ENCODE peak calls at places on chromosomes 12 and 14, in seven cellular contexts. I is K562, D is HCT116, L is HepG2, C is H1, J is GM12878, O is SK-N-SH. W is an unnamed sample.

GRCh38 chr12:118126119-118126757 is 9.7 kb upstream of the PEBP1 start:
- DNase-seq in I (no peak), D (no peak), L (peak), C (no peak), J (no peak), O (no peak), W (no peak)

GRCh38 chr14:30225171-30225570 is 297.5 kb upstream of the PRKD1 start:
- DNase-seq in I (no peak), D (no peak), L (no peak), C (no peak), J (no peak), O (no peak), W (no peak)

GRCh38 chr12:109518820-109519665 is 41.6 kb downstream of the UBE3B start:
- DNase-seq in I (peak), D (peak), L (peak), C (peak), J (no peak), O (peak), W (peak)

GRCh38 chr12:104315326-104316224 is 12.0 kb downstream of the EID3 start:
- DNase-seq in I (no peak), D (no peak), L (no peak), C (no peak), J (no peak), O (no peak), W (no peak)

GRCh38 chr14:33700052-33700451 is 250.8 kb downstream of the EGLN3 start:
- DNase-seq in I (no peak), D (no peak), L (no peak), C (no peak), J (no peak), O (no peak), W (no peak)

GRCh38 chr14:32211068-32211404 is 8.0 kb upstream of the RNU6-8 start:
- DNase-seq in I (no peak), D (peak), L (no peak), C (no peak), J (no peak), O (no peak), W (no peak)

GRCh38 chr12:64682572-64683277 is 72.4 kb downstream of the RASSF3 start:
- DNase-seq in I (no peak), D (no peak), L (no peak), C (no peak), J (no peak), O (peak), W (no peak)

GRCh38 chr14:101400815-101401214 is 160.5 kb upstream of the DIO3 start:
- DNase-seq in I (no peak), D (no peak), L (no peak), C (no peak), J (no peak), O (no peak), W (peak)

GRCh38 chr14:37709419-37710195 is 114.2 kb downstream of the TTC6 start:
- DNase-seq in I (peak), D (peak), L (peak), C (no peak), J (no peak), O (no peak), W (peak)

GRCh38 chr14:104792101-104792884 is 3.3 kb downstream of the AKT1 start:
- DNase-seq in I (no peak), D (no peak), L (no peak), C (no peak), J (no peak), O (no peak), W (no peak)

GRCh38 chr12:27272375-27273028 is 28.4 kb downstream of the STK38L start:
- DNase-seq in I (no peak), D (no peak), L (peak), C (no peak), J (no peak), O (no peak), W (no peak)

GRCh38 chr14:102095871-102096568 is 9.2 kb upstream of the HSP90AA1 start:
- DNase-seq in I (peak), D (no peak), L (no peak), C (peak), J (no peak), O (peak), W (peak)

GRCh38 chr12:126708492-126708896 is 1558.5 kb upstream of the TMEM132C start:
- DNase-seq in I (no peak), D (no peak), L (no peak), C (no peak), J (no peak), O (peak), W (no peak)
- TF ChIP-seq JUND in I (no peak), D (no peak), L (no peak), C (no peak), J (no peak), O (peak), W (no peak)

DNA sequence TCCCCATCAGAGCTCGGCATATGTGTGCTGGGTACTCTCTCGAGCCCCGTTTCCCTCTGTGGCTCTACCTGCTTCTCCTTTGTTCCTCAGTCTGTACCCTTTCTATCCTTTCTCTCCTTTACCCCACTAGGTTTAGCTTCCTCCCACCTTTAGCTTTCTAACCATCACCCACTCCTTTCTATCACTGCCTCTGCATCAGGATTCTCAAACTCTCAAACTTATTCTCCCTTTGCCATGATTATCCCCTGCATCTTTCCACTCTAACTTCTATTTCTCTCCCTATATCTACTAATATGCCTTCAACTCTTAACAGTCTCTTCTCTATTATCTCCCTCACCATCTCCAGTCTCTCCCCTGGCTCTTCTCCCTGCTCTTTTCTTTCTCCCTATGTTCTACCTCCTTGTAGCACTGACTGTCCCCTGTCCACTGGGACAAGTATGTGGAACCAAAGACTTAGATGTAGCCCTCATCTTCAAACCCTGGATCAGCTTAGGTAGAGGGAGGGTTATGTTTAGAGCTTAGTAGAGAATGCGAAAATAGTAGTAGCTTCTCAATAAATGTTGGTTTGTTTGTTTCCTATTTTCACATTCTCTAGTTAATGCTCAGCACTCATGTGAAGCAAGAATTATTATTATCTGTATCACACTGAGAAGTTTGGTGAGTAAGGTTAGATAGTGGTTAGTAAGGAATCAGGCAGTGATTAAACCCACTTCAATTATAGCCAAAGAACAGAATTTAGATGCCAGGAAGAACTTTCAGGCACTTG is 3.4 kb downstream of the GDF11 start:
- DNase-seq in I (no peak), D (no peak), L (no peak), C (no peak), J (no peak), O (no peak), W (no peak)
- TF ChIP-seq JUND in I (no peak), D (no peak), L (no peak), C (no peak), J (no peak), O (no peak), W (no peak)

DNA sequence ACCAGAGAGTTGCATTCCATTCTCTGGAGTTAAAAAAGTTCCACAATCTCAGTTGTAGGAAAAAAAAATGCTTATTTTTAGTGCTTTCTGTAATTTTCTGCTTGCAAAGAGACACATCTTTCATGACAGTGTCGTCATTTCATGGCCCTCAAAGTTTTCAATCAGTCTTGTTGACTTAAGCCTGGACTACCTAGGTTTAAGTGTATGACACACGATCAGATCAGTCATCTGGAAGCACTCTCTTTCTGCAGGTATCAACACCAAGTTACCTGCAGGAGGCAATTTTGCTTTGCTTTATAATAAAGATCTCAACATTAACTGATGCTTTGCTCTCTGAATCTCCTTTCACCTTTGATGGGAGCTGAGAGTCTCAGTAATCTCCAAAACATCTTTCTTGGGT is 251.6 kb downstream of the BCAT1 start:
- DNase-seq in I (no peak), D (no peak), L (no peak), C (no peak), J (no peak), O (no peak), W (no peak)
- TF ChIP-seq JUND in I (no peak), D (no peak), L (no peak), C (no peak), J (no peak), O (no peak), W (no peak)

DNA sequence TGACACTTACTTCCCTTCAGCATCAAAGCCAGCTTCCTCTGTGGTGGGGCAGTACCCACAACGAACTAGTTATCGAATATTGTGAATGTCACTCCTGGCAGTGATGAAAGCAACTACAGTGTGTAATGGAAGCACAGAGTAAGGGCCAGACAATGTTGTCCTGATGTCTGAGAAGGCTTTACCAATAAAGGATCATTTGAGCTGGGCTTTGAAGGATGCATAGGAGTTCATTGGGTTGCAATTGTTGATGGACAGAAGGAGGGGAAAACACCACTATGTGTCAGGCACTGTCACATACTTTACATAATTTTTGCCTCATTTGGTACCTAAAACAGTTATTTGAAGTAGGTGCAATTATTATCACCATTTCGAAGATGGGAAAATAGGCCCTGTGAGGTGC is 44.1 kb upstream of the HSPB8 start:
- DNase-seq in I (no peak), D (no peak), L (no peak), C (no peak), J (no peak), O (no peak), W (no peak)
- TF ChIP-seq JUND in I (no peak), D (no peak), L (no peak), C (no peak), J (no peak), O (no peak), W (no peak)

DNA sequence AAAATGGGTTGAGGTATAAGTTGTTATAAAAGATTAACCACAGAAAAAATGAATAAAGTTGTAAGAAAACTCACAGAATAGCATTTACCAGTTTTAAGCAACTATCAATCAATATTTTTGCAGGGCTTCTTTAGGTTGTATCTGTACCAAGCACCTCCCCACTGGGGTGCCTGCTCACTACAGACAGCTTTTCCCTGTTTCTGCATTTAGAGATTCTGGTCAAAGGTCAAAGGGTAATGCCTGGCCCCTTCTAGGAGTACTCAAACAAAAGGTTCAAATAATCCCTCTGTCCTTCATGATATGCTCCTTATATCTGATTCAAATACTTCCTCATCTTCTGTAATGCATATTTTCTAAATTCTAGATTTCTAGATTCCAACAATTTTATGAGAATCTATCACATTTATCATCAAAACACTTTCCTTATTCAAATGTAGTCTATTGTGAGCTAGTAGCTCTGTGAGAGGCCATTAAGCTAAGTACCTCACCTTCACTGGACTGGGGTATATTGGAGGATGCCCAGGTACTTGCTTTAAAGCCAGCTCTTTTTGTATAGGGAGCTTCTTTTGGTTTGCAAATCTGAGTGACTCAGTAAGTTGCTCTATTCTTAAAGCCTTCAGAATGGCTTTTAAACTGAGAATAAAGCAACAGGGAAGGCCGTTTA is 120.7 kb upstream of the PTPRB start:
- DNase-seq in I (peak), D (no peak), L (no peak), C (no peak), J (no peak), O (no peak), W (no peak)
- TF ChIP-seq JUND in I (no peak), D (no peak), L (no peak), C (no peak), J (no peak), O (no peak), W (no peak)

GRCh38 chr12:6554168-6554989 is 1.5 kb downstream of the IFFO1 start:
- DNase-seq in I (peak), D (peak), L (peak), C (peak), J (no peak), O (peak), W (peak)
- TF ChIP-seq JUND in I (no peak), D (no peak), L (no peak), C (no peak), J (no peak), O (no peak), W (no peak)

DNA sequence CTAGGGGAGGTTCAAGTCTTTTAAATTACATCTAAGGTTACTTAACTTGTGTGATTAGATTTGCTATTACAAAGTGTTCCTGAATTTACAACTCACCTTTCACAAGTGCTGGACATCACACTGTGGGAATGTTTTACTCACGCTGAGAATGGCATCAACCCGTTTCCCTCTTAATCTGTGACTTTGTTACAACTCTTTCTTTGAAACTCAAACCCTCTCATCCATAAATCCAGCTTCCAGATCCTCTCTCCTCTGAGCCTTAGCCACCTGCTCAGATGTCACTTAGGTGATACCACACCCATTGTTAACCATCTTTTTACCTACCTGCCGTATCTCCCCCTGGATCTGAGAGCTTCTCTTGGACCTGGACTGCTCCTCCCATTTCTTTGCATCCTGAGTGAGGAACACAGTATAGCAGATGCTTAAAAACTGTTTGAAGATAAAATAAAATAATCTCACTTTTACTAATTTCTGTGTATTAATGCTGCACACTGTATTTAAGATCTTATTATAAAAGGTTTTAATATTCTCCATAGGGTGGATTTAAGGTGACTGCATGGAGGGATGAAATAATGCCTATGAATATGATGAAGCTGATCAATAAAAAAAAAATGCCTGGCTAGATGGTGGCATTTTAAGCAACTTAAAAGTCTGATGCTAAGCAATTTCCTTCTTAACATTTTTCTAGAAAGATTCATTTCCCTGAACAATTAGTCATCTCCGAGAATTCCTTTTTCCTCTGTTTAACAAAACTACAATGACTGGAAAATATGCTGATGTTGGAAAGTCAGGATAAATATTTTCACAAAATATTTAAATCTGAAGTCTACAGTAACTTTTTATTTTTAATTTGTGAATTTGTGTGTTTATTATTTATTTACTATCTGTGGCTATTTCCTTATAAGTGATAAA is 39.1 kb upstream of the NAP1L1 start:
- DNase-seq in I (no peak), D (no peak), L (no peak), C (no peak), J (no peak), O (no peak), W (no peak)
- TF ChIP-seq JUND in I (no peak), D (no peak), L (no peak), C (no peak), J (no peak), O (peak), W (no peak)